ENCODE peak calls at places on chromosomes 11 and 22, in five cellular contexts. L, O, K, U and Y are unnamed samples.

GRCh38 chr22:30351226-30351625 is 5.5 kb downstream of the SF3A1 start:
- DNase-seq in U (peak), O (no peak), L (no peak), K (no peak), Y (no peak)

GRCh38 chr22:42397332-42398246 is 34.6 kb downstream of the NFAM1 start:
- DNase-seq in U (no peak), O (no peak), K (peak), L (no peak), Y (no peak)

GRCh38 chr11:15897211-15897960 is 459.0 kb downstream of the SOX6 start:
- DNase-seq in U (peak), O (no peak), K (no peak), L (no peak), Y (no peak)

GRCh38 chr11:10866893-10867331 is 9.1 kb upstream of the ZBED5 start:
- DNase-seq in L (no peak), U (peak), O (no peak), K (no peak), Y (no peak)

GRCh38 chr22:39727541-39727940 is 157.0 kb downstream of the CACNA1I start:
- DNase-seq in U (peak), O (no peak), K (no peak), L (no peak), Y (no peak)

GRCh38 chr22:38935023-38935422 is 22.4 kb upstream of the APOBEC3A start:
- DNase-seq in K (no peak), L (no peak), U (no peak), O (no peak), Y (no peak)

GRCh38 chr11:76835928-76836612 is 24.6 kb upstream of the ACER3 start:
- DNase-seq in U (peak), O (no peak), K (peak), L (no peak), Y (no peak)

GRCh38 chr11:111334495-111335123 is 36.3 kb downstream of the POU2AF3 start:
- DNase-seq in K (no peak), L (no peak), O (no peak), U (no peak), Y (no peak)

GRCh38 chr22:27719535-27720227 is 81.9 kb downstream of the MN1 start:
- DNase-seq in L (no peak), O (no peak), K (no peak), U (peak), Y (no peak)

GRCh38 chr11:113162590-113162961 is 151.8 kb upstream of the TTC12 start:
- DNase-seq in O (no peak), K (no peak), U (no peak), L (no peak), Y (no peak)

GRCh38 chr11:118544647-118545010 is 13.6 kb downstream of the TMEM25 start:
- DNase-seq in O (no peak), L (no peak), U (no peak), K (no peak), Y (no peak)

GRCh38 chr11:24820541-24820940 is 323.7 kb downstream of the LUZP2 start:
- DNase-seq in O (no peak), L (no peak), K (no peak), U (peak), Y (no peak)

GRCh38 chr11:69815973-69816372 is 3.2 kb downstream of the FGF3 start:
- DNase-seq in U (no peak), K (no peak), O (no peak), L (no peak), Y (no peak)

GRCh38 chr11:19342036-19342435 is 101.3 kb upstream of the E2F8 start:
- DNase-seq in K (no peak), U (no peak), L (no peak), O (no peak), Y (no peak)

GRCh38 chr11:2534957-2535672 is 90.3 kb downstream of the KCNQ1 start:
- DNase-seq in L (no peak), K (no peak), O (no peak), U (no peak), Y (no peak)

GRCh38 chr22:37994049-37994448 is 9.7 kb upstream of the SOX10 start:
- DNase-seq in U (no peak), K (no peak), O (no peak), L (no peak), Y (no peak)

GRCh38 chr22:31082606-31083376 is 1.7 kb downstream of the SMTN start:
- DNase-seq in L (peak), U (peak), O (no peak), K (peak), Y (peak)

GRCh38 chr22:48832592-48832991 is 995.1 kb downstream of the BRD1 start:
- DNase-seq in K (no peak), L (no peak), O (no peak), U (no peak), Y (no peak)

GRCh38 chr22:37910863-37911262 is 4.8 kb downstream of the MICALL1 start:
- DNase-seq in U (no peak), K (no peak), O (no peak), L (no peak), Y (no peak)

GRCh38 chr22:35921777-35922176 is 106.8 kb downstream of the RBFOX2 start:
- DNase-seq in O (no peak), L (peak), K (peak), U (peak), Y (no peak)

GRCh38 chr11:20937826-20938225 is 268.4 kb downstream of the NELL1 start:
- DNase-seq in U (no peak), O (no peak), L (no peak), K (no peak), Y (no peak)

GRCh38 chr11:73402834-73403185 is 26.6 kb downstream of the RELT start:
- DNase-seq in L (no peak), U (no peak), O (no peak), K (peak), Y (no peak)

GRCh38 chr22:47333625-47334024 is 571.2 kb downstream of the TBC1D22A start:
- DNase-seq in K (peak), U (peak), L (no peak), O (no peak), Y (no peak)